ENCODE peak calls at places on chromosomes 3 and 15, in five cellular contexts. Z is fibroblast of pulmonary artery, V is NCI-H1417, E is posterior vena cava, K is DMS79 treated with DMSO at 0.1 percent for 48 hours. Q is an unnamed sample.

GRCh38 chr3:13515786-13516783 is 32.8 kb upstream of the FBLN2 start:
- DNase-seq in Z (peak), V (no peak), E (peak), K (no peak), Q (peak)

GRCh38 chr15:31074321-31074720 is 27.2 kb downstream of the TRPM1 start:
- DNase-seq in Z (no peak), V (no peak), E (no peak), K (no peak), Q (no peak)

GRCh38 chr3:123667784-123668183 is 82.9 kb upstream of the HACD2 start:
- DNase-seq in Z (peak), V (no peak), E (no peak), K (no peak), Q (no peak)

GRCh38 chr3:126509565-126510322 is 7.8 kb downstream of the UROC1 start:
- DNase-seq in Z (no peak), V (no peak), E (peak), K (no peak), Q (peak)

GRCh38 chr3:182937293-182938051 is 42.9 kb downstream of the DCUN1D1 start:
- DNase-seq in Z (no peak), V (peak), E (no peak), K (no peak), Q (no peak)

GRCh38 chr3:32435911-32436815 is 44.5 kb downstream of the CMTM7 start:
- DNase-seq in Z (no peak), V (no peak), E (no peak), K (no peak), Q (no peak)

GRCh38 chr3:124631727-124632126 is 98.5 kb upstream of the UMPS start:
- DNase-seq in Z (no peak), V (no peak), E (no peak), K (no peak), Q (no peak)

GRCh38 chr3:33377931-33378330 is 62.3 kb downstream of the UBP1 start:
- DNase-seq in Z (no peak), V (no peak), E (no peak), K (no peak), Q (no peak)

GRCh38 chr3:97793415-97794019 is 28.3 kb upstream of the CRYBG3 start:
- DNase-seq in Z (peak), V (peak), E (no peak), K (peak), Q (no peak)

GRCh38 chr3:158279584-158279983 is 169.7 kb downstream of the RSRC1 start:
- DNase-seq in Z (no peak), V (no peak), E (no peak), K (no peak), Q (no peak)

GRCh38 chr3:185959609-185960517 is 22.0 kb upstream of the TRA2B start:
- DNase-seq in Z (peak), V (no peak), E (no peak), K (peak), Q (no peak)

GRCh38 chr3:32616267-32616962 is 45.8 kb upstream of the DYNC1LI1 start:
- DNase-seq in Z (no peak), V (no peak), E (no peak), K (no peak), Q (no peak)